ENCODE peak calls at places on chromosomes 16 and 17, in five cellular contexts. V, A, M, N and Z are unnamed samples.
A peak's percentile ranks its signal among the peaks of the same experiment; 100 is the strongest.

GRCh38 chr16:28983644-28984043 is 1.2 kb upstream of the LAT start:
- DNase-seq in A (no peak), N (no peak), V (no peak), M (no peak), Z (no peak)

GRCh38 chr16:84672276-84673202 is 24.2 kb downstream of the KLHL36 start:
- DNase-seq in M (peak; percentile 82), V (peak; percentile 81), N (peak; percentile 79), A (peak; percentile 84), Z (peak; percentile 90)

GRCh38 chr17:67649891-67650290 is 67.8 kb upstream of the NOL11 start:
- DNase-seq in A (no peak), N (no peak), M (no peak), V (no peak), Z (no peak)

GRCh38 chr16:56525154-56525720 is 5.4 kb upstream of the BBS2 start:
- DNase-seq in V (peak; percentile 65), A (no peak), M (no peak), N (no peak), Z (peak; percentile 61)

GRCh38 chr17:82544431-82545070 is 25.0 kb downstream of the FOXK2 start:
- DNase-seq in V (no peak), M (no peak), A (peak; percentile 66), N (peak; percentile 38), Z (no peak)

GRCh38 chr17:48067245-48067644 is 19.1 kb downstream of the NFE2L1 start:
- DNase-seq in V (no peak), M (no peak), A (no peak), N (no peak), Z (no peak)

GRCh38 chr17:306116-306515 is 46.5 kb downstream of the RPH3AL start:
- DNase-seq in N (no peak), M (no peak), A (no peak), V (no peak), Z (no peak)

GRCh38 chr17:37530420-37530819 is 40.7 kb downstream of the DUSP14 start:
- DNase-seq in M (no peak), V (peak; percentile 3), A (no peak), N (no peak), Z (no peak)

GRCh38 chr17:21125862-21126261 is 902 bp upstream of the DHRS7B start:
- DNase-seq in V (no peak), N (no peak), A (no peak), M (peak; percentile 48), Z (no peak)

GRCh38 chr16:12089492-12090161 is 113.1 kb downstream of the SNX29 start:
- DNase-seq in V (no peak), M (no peak), N (peak; percentile 13), A (peak; percentile 42), Z (peak; percentile 58)

GRCh38 chr16:60310836-60311445 is 1576.8 kb upstream of the GOT2 start:
- DNase-seq in N (no peak), A (no peak), M (no peak), V (no peak), Z (no peak)

GRCh38 chr17:956905-957304 is 22.7 kb downstream of the NXN start:
- DNase-seq in M (no peak), A (no peak), V (no peak), N (no peak), Z (no peak)

GRCh38 chr17:65198653-65199382 is 61.6 kb downstream of the RGS9 start:
- DNase-seq in N (no peak), A (no peak), M (no peak), V (peak; percentile 85), Z (peak; percentile 80)

GRCh38 chr17:13520899-13521572 is 80.7 kb downstream of the HS3ST3A1 start:
- DNase-seq in A (no peak), V (no peak), N (no peak), M (no peak), Z (peak; percentile 78)

GRCh38 chr16:76676356-76676755 is 399.2 kb downstream of the CNTNAP4 start:
- DNase-seq in V (no peak), N (no peak), M (no peak), A (no peak), Z (no peak)

GRCh38 chr16:19172098-19172780 is 4.2 kb downstream of the SYT17 start:
- DNase-seq in M (no peak), V (no peak), N (no peak), A (no peak), Z (no peak)

GRCh38 chr17:51764387-51764971 is 394.0 kb downstream of the CA10 start:
- DNase-seq in V (peak; percentile 66), M (peak; percentile 10), N (peak; percentile 49), A (no peak), Z (peak; percentile 85)

GRCh38 chr17:60170835-60171752 is 21.3 kb downstream of the CA4 start:
- DNase-seq in M (no peak), N (peak; percentile 68), V (no peak), A (no peak), Z (peak; percentile 22)

GRCh38 chr16:87314990-87315420 is 2.2 kb downstream of the C16orf95 start:
- DNase-seq in N (no peak), V (no peak), M (no peak), A (no peak), Z (no peak)

GRCh38 chr17:32658470-32659418 is 172.0 kb downstream of the CDK5R1 start:
- DNase-seq in N (no peak), M (no peak), A (no peak), V (no peak), Z (no peak)

GRCh38 chr16:85430523-85431381 is 182.4 kb upstream of the GSE1 start:
- DNase-seq in A (no peak), V (no peak), M (no peak), N (no peak), Z (no peak)

GRCh38 chr17:28978016-28978415 is 26.7 kb upstream of the PHF12 start:
- DNase-seq in A (no peak), N (no peak), V (no peak), M (no peak), Z (no peak)

GRCh38 chr17:18256776-18257175 is 1.8 kb downstream of the FLII start:
- DNase-seq in A (no peak), V (no peak), M (no peak), N (no peak), Z (no peak)

GRCh38 chr17:40371261-40371929 is 6.9 kb upstream of the GJD3 start:
- DNase-seq in V (no peak), N (no peak), A (no peak), M (no peak), Z (no peak)

GRCh38 chr17:82278786-82279379 is 5.4 kb upstream of the CSNK1D start:
- DNase-seq in N (no peak), M (no peak), V (no peak), A (no peak), Z (no peak)

GRCh38 chr17:59643159-59643857 is 23.6 kb downstream of the CLTC start:
- DNase-seq in V (no peak), M (no peak), A (no peak), N (no peak), Z (peak; percentile 33)

GRCh38 chr16:67782567-67783352 is 23.6 kb downstream of the RANBP10 start:
- DNase-seq in V (no peak), M (no peak), A (no peak), N (no peak), Z (no peak)

GRCh38 chr16:87953308-87954208 is 2.3 kb downstream of the BANP start:
- DNase-seq in N (no peak), A (no peak), V (no peak), M (no peak), Z (no peak)

GRCh38 chr17:19262650-19263620 is 25.8 kb downstream of the EPN2 start:
- DNase-seq in M (no peak), A (no peak), V (peak; percentile 30), N (no peak), Z (no peak)